ENCODE peak calls at places on chromosomes 3 and 15, in four cellular contexts. Z, S, I and L are unnamed samples.
A peak's percentile ranks its signal among the peaks of the same experiment; 100 is the strongest.

GRCh38 chr3:60931452-60931851 is 319.8 kb downstream of the FHIT start:
- DNase-seq in Z (no peak), S (no peak), I (no peak), L (no peak)

GRCh38 chr3:86937306-86937791 is 53.6 kb downstream of the VGLL3 start:
- DNase-seq in S (no peak), Z (peak; percentile 92), I (peak; percentile 95), L (peak; percentile 75)

GRCh38 chr3:134640872-134641470 is 9.9 kb downstream of the KY start:
- DNase-seq in S (no peak), I (peak; percentile 51), Z (peak; percentile 49), L (peak; percentile 35)

GRCh38 chr3:127889461-127889863 is 25.6 kb upstream of the KBTBD12 start:
- DNase-seq in S (no peak), Z (peak; percentile 33), I (peak; percentile 78), L (peak; percentile 65)

GRCh38 chr3:101725192-101725889 is 927 bp downstream of the CEP97 start:
- DNase-seq in I (no peak), S (no peak), Z (peak; percentile 5), L (peak; percentile 29)

GRCh38 chr15:40925863-40926658 is 3.1 kb upstream of the DLL4 start:
- DNase-seq in S (no peak), I (no peak), Z (no peak), L (no peak)

GRCh38 chr3:73621388-73621787 is 3.4 kb downstream of the PDZRN3 start:
- DNase-seq in S (no peak), I (peak; percentile 53), Z (no peak), L (no peak)

GRCh38 chr3:195172285-195172684 is 98.7 kb downstream of the XXYLT1 start:
- DNase-seq in I (no peak), Z (peak; percentile 45), S (no peak), L (peak; percentile 62)

GRCh38 chr15:63041982-63042878 is at the start of gene TPM1:
- DNase-seq in Z (peak; percentile 93), I (peak; percentile 91), S (peak; percentile 81), L (peak; percentile 97)

GRCh38 chr3:61733866-61734265 is 172.5 kb downstream of the PTPRG start:
- DNase-seq in S (no peak), I (peak; percentile 25), Z (no peak), L (no peak)

GRCh38 chr15:26971303-26972018 is 480 bp downstream of the GABRG3 start:
- DNase-seq in S (no peak), I (no peak), Z (no peak), L (no peak)
- H3K4me3 ChIP-seq in S (no peak overlapping the region), I (no peak overlapping the region), Z (no peak overlapping the region), L (no peak overlapping the region)

DNA sequence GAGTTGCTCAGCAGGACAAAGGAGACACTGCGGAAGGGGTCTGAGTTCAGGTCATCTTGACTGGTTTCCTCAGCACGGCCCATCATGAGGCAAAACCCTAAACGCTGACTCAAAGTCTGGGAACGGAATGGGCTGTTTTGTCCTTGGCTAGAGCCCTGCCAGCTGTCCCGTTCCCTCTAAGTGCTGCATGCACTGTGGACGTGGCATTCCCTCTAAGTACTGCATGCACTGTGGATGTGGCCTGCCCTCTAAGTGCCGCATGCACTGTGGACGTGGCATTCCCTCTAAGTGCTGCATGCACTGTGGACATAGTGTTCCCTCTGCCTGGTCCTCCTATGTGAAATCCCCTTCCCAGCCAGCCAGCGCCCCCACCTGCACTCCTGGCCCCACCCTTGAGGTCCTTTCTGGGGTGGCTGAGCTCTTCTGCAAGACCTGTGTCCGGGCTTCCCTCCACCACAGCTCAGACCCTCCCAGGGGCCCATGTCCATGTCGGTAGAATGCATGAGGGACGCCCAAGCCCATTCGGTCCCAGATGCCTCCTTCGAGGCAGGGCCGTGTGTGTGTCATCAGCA is 36.7 kb downstream of the TM2D3 start:
- DNase-seq in Z (no peak), I (peak; percentile 23), S (no peak), L (no peak)
- H3K4me3 ChIP-seq in Z (no peak overlapping the region), I (no peak overlapping the region), S (no peak overlapping the region), L (no peak overlapping the region)

GRCh38 chr15:70259030-70259424 is 161.3 kb upstream of the TLE3 start:
- DNase-seq in Z (peak; percentile 62), I (peak; percentile 31), S (peak; percentile 42), L (peak; percentile 48)
- H3K4me3 ChIP-seq in Z (no peak overlapping the region), I (no peak overlapping the region), S (no peak overlapping the region), L (no peak overlapping the region)

DNA sequence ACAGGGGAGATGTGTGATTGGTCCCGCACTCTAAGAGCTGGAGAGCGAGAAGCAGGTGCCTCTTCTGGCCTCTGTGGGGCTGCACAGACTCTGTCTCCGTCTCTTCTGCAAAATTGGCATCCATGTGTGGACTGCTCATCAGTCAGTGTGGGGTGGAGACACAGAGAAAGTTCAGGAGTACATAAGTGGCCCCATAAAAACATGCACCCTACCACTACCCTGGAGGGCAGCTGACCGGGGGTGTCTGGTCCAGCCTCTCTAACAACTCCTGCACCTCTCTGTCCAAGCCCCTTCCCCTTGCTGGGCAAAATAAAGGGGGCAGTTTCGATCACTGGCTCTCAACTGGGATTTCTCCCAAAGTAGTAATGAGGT is 76.6 kb downstream of the TAMM41 start:
- DNase-seq in I (peak; percentile 7), S (no peak), Z (no peak), L (no peak)
- H3K4me3 ChIP-seq in I (no peak overlapping the region), S (no peak overlapping the region), Z (no peak overlapping the region), L (no peak overlapping the region)

GRCh38 chr3:119296723-119297122 is 2.5 kb downstream of the ARHGAP31 start:
- DNase-seq in Z (no peak), I (no peak), S (no peak), L (no peak)
- H3K4me3 ChIP-seq in Z (no peak overlapping the region), I (peak overlapping the region; percentile 86), S (peak overlapping the region; percentile 56), L (peak overlapping the region; percentile 82)

DNA sequence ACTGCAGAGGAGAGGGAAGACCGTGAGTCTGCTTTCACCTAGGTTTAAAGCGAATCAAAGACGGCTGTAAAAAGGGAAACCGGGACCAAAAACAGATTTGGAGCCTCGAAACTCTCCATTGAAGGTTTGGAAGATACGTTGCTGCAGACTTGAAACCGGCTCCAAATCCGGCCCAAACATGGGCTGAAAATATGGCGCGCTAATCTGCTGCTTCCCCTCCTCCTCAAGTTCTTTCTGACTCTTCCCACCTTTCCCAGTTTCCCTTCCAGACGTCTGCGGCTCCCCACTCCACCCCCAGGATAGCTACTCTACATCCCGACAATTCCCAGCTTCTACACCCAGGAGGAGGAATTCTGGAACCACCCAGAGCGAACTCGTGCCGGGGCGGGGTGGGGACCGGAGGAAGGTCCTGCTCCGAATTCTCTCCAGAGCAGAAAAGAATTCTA is 8.7 kb downstream of the EOMES start:
- DNase-seq in I (no peak), Z (no peak), S (no peak), L (no peak)
- H3K4me3 ChIP-seq in I (peak overlapping the region; percentile 64), Z (peak overlapping the region; percentile 39), S (peak overlapping the region; percentile 29), L (peak overlapping the region; percentile 44)